ENCODE peak calls at places on chromosomes 4 and X, in nine cellular contexts. One of them, this sample, is unnamed.
A peak's percentile ranks its signal among the peaks of the same experiment; 100 is the strongest.

GRCh38 chr4:53967971-53968370 is 96.4 kb downstream of the CHIC2 start:
- DNase-seq in dorsolateral prefrontal cortex: no peak
- DNase-seq in AG10803: peak; percentile 30
- DNase-seq in Peyer's patch: no peak
- DNase-seq in type B pancreatic cell: no peak
- DNase-seq in bronchial epithelial cell: peak; percentile 55
- DNase-seq in A549: no peak
- DNase-seq in colonic mucosa: no peak
- DNase-seq in cardiac fibroblast: no peak
- DNase-seq in this sample: no peak

GRCh38 chrX:107654778-107655761 is 26.8 kb downstream of the PRPS1 start:
- DNase-seq in dorsolateral prefrontal cortex: no peak
- DNase-seq in AG10803: peak; percentile 90
- DNase-seq in Peyer's patch: peak; percentile 64
- DNase-seq in type B pancreatic cell: no peak
- DNase-seq in bronchial epithelial cell: peak; percentile 95
- DNase-seq in A549: no peak
- DNase-seq in colonic mucosa: peak; percentile 59
- DNase-seq in cardiac fibroblast: peak; percentile 72
- DNase-seq in this sample: peak; percentile 58

GRCh38 chrX:71650333-71650969 is 16.9 kb upstream of the LOC101059915 start:
- DNase-seq in dorsolateral prefrontal cortex: no peak
- DNase-seq in AG10803: no peak
- DNase-seq in Peyer's patch: no peak
- DNase-seq in type B pancreatic cell: no peak
- DNase-seq in bronchial epithelial cell: no peak
- DNase-seq in A549: no peak
- DNase-seq in colonic mucosa: peak; percentile 41
- DNase-seq in cardiac fibroblast: no peak
- DNase-seq in this sample: no peak

GRCh38 chrX:17674611-17675010 is 62.7 kb upstream of the SCML1 start:
- DNase-seq in dorsolateral prefrontal cortex: no peak
- DNase-seq in AG10803: no peak
- DNase-seq in Peyer's patch: no peak
- DNase-seq in type B pancreatic cell: no peak
- DNase-seq in bronchial epithelial cell: peak; percentile 8
- DNase-seq in A549: no peak
- DNase-seq in colonic mucosa: peak; percentile 26
- DNase-seq in cardiac fibroblast: peak; percentile 11
- DNase-seq in this sample: no peak

GRCh38 chr4:86977621-86978184 is 42.9 kb downstream of the AFF1 start:
- DNase-seq in dorsolateral prefrontal cortex: no peak
- DNase-seq in AG10803: peak; percentile 19
- DNase-seq in Peyer's patch: no peak
- DNase-seq in type B pancreatic cell: no peak
- DNase-seq in bronchial epithelial cell: peak; percentile 99
- DNase-seq in A549: peak; percentile 76
- DNase-seq in colonic mucosa: peak; percentile 68
- DNase-seq in cardiac fibroblast: peak; percentile 64
- DNase-seq in this sample: peak; percentile 43

GRCh38 chrX:133745361-133745760 is 240.0 kb downstream of the GPC3 start:
- DNase-seq in dorsolateral prefrontal cortex: no peak
- DNase-seq in AG10803: no peak
- DNase-seq in Peyer's patch: no peak
- DNase-seq in type B pancreatic cell: no peak
- DNase-seq in bronchial epithelial cell: no peak
- DNase-seq in A549: no peak
- DNase-seq in colonic mucosa: no peak
- DNase-seq in cardiac fibroblast: no peak
- DNase-seq in this sample: no peak

GRCh38 chr4:131459430-131460101 is 1689.5 kb upstream of the PCDH10 start:
- DNase-seq in dorsolateral prefrontal cortex: no peak
- DNase-seq in AG10803: no peak
- DNase-seq in Peyer's patch: no peak
- DNase-seq in type B pancreatic cell: no peak
- DNase-seq in bronchial epithelial cell: no peak
- DNase-seq in A549: no peak
- DNase-seq in colonic mucosa: no peak
- DNase-seq in cardiac fibroblast: no peak
- DNase-seq in this sample: no peak

GRCh38 chr4:26052663-26053534 is 138.9 kb downstream of the SMIM20 start:
- DNase-seq in dorsolateral prefrontal cortex: no peak
- DNase-seq in AG10803: no peak
- DNase-seq in Peyer's patch: no peak
- DNase-seq in type B pancreatic cell: no peak
- DNase-seq in bronchial epithelial cell: no peak
- DNase-seq in A549: no peak
- DNase-seq in colonic mucosa: no peak
- DNase-seq in cardiac fibroblast: no peak
- DNase-seq in this sample: no peak

GRCh38 chr4:40998680-40999358 is 215.5 kb downstream of the APBB2 start:
- DNase-seq in dorsolateral prefrontal cortex: no peak
- DNase-seq in AG10803: peak; percentile 49
- DNase-seq in Peyer's patch: no peak
- DNase-seq in type B pancreatic cell: no peak
- DNase-seq in bronchial epithelial cell: peak; percentile 94
- DNase-seq in A549: peak; percentile 57
- DNase-seq in colonic mucosa: no peak
- DNase-seq in cardiac fibroblast: peak; percentile 78
- DNase-seq in this sample: no peak

GRCh38 chr4:134499074-134499473 is 297.5 kb upstream of the PABPC4L start:
- DNase-seq in dorsolateral prefrontal cortex: no peak
- DNase-seq in AG10803: no peak
- DNase-seq in Peyer's patch: no peak
- DNase-seq in type B pancreatic cell: no peak
- DNase-seq in bronchial epithelial cell: no peak
- DNase-seq in A549: no peak
- DNase-seq in colonic mucosa: no peak
- DNase-seq in cardiac fibroblast: no peak
- DNase-seq in this sample: no peak

GRCh38 chr4:173074501-173074946 is 94.1 kb upstream of the GALNT7 start:
- DNase-seq in dorsolateral prefrontal cortex: no peak
- DNase-seq in AG10803: peak; percentile 58
- DNase-seq in Peyer's patch: no peak
- DNase-seq in type B pancreatic cell: no peak
- DNase-seq in bronchial epithelial cell: peak; percentile 96
- DNase-seq in A549: peak; percentile 18
- DNase-seq in colonic mucosa: no peak
- DNase-seq in cardiac fibroblast: peak; percentile 56
- DNase-seq in this sample: no peak

GRCh38 chr4:52713456-52713937 is 37.7 kb downstream of the ERVMER34-1 start:
- DNase-seq in dorsolateral prefrontal cortex: no peak
- DNase-seq in AG10803: no peak
- DNase-seq in Peyer's patch: no peak
- DNase-seq in type B pancreatic cell: no peak
- DNase-seq in bronchial epithelial cell: no peak
- DNase-seq in A549: no peak
- DNase-seq in colonic mucosa: no peak
- DNase-seq in cardiac fibroblast: peak; percentile 8
- DNase-seq in this sample: no peak

GRCh38 chr4:83255584-83255983 is 29.0 kb downstream of the COQ2 start:
- DNase-seq in dorsolateral prefrontal cortex: no peak
- DNase-seq in AG10803: peak; percentile 86
- DNase-seq in Peyer's patch: no peak
- DNase-seq in type B pancreatic cell: no peak
- DNase-seq in bronchial epithelial cell: peak; percentile 12
- DNase-seq in A549: peak; percentile 32
- DNase-seq in colonic mucosa: no peak
- DNase-seq in cardiac fibroblast: peak; percentile 88
- DNase-seq in this sample: no peak

GRCh38 chr4:25949166-25949748 is 35.2 kb downstream of the SMIM20 start:
- DNase-seq in dorsolateral prefrontal cortex: no peak
- DNase-seq in AG10803: no peak
- DNase-seq in Peyer's patch: no peak
- DNase-seq in type B pancreatic cell: no peak
- DNase-seq in bronchial epithelial cell: no peak
- DNase-seq in A549: no peak
- DNase-seq in colonic mucosa: peak; percentile 45
- DNase-seq in cardiac fibroblast: no peak
- DNase-seq in this sample: no peak

GRCh38 chr4:77893451-77893850 is 30.8 kb downstream of the MRPL1 start:
- DNase-seq in dorsolateral prefrontal cortex: no peak
- DNase-seq in AG10803: no peak
- DNase-seq in Peyer's patch: no peak
- DNase-seq in type B pancreatic cell: no peak
- DNase-seq in bronchial epithelial cell: no peak
- DNase-seq in A549: no peak
- DNase-seq in colonic mucosa: no peak
- DNase-seq in cardiac fibroblast: no peak
- DNase-seq in this sample: peak; percentile 15

GRCh38 chr4:89769856-89770255 is 67.1 kb downstream of the SNCA start:
- DNase-seq in dorsolateral prefrontal cortex: no peak
- DNase-seq in AG10803: no peak
- DNase-seq in Peyer's patch: no peak
- DNase-seq in type B pancreatic cell: no peak
- DNase-seq in bronchial epithelial cell: no peak
- DNase-seq in A549: no peak
- DNase-seq in colonic mucosa: no peak
- DNase-seq in cardiac fibroblast: no peak
- DNase-seq in this sample: no peak

GRCh38 chr4:3250956-3251690 is 2.2 kb downstream of the MSANTD1 start:
- DNase-seq in dorsolateral prefrontal cortex: peak; percentile 13
- DNase-seq in AG10803: no peak
- DNase-seq in Peyer's patch: peak; percentile 16
- DNase-seq in type B pancreatic cell: no peak
- DNase-seq in bronchial epithelial cell: no peak
- DNase-seq in A549: no peak
- DNase-seq in colonic mucosa: no peak
- DNase-seq in cardiac fibroblast: no peak
- DNase-seq in this sample: no peak

GRCh38 chr4:138736362-138736761 is 279.2 kb upstream of the NOCT start:
- DNase-seq in dorsolateral prefrontal cortex: no peak
- DNase-seq in AG10803: peak; percentile 12
- DNase-seq in Peyer's patch: no peak
- DNase-seq in type B pancreatic cell: no peak
- DNase-seq in bronchial epithelial cell: peak; percentile 73
- DNase-seq in A549: no peak
- DNase-seq in colonic mucosa: no peak
- DNase-seq in cardiac fibroblast: peak; percentile 22
- DNase-seq in this sample: no peak

DNA sequence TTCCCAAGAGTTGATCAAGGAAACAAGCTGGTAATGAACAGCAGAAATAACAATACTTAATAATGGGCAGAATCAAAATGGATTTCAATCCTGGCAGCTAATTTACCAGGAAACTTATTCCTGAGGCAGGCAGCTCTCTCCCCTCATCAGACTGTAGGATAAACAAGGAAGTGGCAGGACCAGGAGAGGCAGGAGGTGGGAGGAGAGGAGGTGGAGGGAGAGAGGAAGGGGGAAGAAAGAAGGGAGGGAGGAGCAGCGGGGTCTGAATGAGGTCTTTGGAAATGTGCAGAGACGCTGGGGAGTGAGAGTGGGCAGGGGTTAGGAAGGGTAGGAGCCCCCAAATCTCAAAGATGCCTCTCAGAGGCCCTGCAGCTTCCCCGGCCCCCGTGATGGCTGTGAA is 231.5 kb downstream of the BCOR start:
- DNase-seq in dorsolateral prefrontal cortex: no peak
- DNase-seq in AG10803: no peak
- DNase-seq in Peyer's patch: no peak
- DNase-seq in type B pancreatic cell: no peak
- DNase-seq in bronchial epithelial cell: no peak
- DNase-seq in A549: no peak
- DNase-seq in colonic mucosa: no peak
- DNase-seq in cardiac fibroblast: no peak
- DNase-seq in this sample: no peak
- TF ChIP-seq CTCF in dorsolateral prefrontal cortex: no peak
- TF ChIP-seq CTCF in AG10803: no peak
- TF ChIP-seq CTCF in Peyer's patch: no peak
- TF ChIP-seq CTCF in type B pancreatic cell: no peak
- TF ChIP-seq CTCF in bronchial epithelial cell: no peak
- TF ChIP-seq CTCF in A549: no peak
- TF ChIP-seq CTCF in colonic mucosa: no peak
- TF ChIP-seq CTCF in cardiac fibroblast: no peak
- TF ChIP-seq CTCF in this sample: no peak

DNA sequence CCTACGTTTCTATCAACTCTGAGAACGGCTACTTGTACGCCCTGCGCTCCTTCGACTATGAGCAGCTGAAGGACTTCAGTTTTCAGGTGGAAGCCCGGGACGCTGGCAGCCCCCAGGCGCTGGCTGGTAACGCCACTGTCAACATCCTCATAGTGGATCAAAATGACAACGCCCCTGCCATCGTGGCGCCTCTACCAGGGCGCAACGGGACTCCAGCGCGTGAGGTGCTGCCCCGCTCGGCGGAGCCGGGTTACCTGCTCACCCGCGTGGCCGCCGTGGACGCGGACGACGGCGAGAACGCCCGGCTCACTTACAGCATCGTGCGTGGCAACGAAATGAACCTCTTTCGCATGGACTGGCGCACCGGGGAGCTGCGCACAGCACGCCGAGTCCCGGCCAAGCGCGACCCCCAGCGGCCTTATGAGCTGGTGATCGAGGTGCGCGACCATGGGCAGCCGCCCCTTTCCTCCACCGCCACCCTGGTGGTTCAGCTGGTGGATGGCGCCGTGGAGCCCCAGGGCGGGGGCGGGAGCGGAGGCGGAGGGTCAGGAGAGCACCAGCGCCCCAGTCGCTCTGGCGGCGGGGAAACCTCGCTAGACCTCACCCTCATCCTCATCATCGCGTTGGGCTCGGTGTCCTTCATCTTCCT is 2.7 kb downstream of the PCDH10 start:
- DNase-seq in dorsolateral prefrontal cortex: peak; percentile 75
- DNase-seq in AG10803: no peak
- DNase-seq in Peyer's patch: no peak
- DNase-seq in type B pancreatic cell: peak; percentile 71
- DNase-seq in bronchial epithelial cell: no peak
- DNase-seq in A549: no peak
- DNase-seq in colonic mucosa: no peak
- DNase-seq in cardiac fibroblast: no peak
- DNase-seq in this sample: peak; percentile 24
- TF ChIP-seq CTCF in dorsolateral prefrontal cortex: peak; percentile 48
- TF ChIP-seq CTCF in AG10803: no peak
- TF ChIP-seq CTCF in Peyer's patch: no peak
- TF ChIP-seq CTCF in type B pancreatic cell: peak; percentile 72
- TF ChIP-seq CTCF in bronchial epithelial cell: no peak
- TF ChIP-seq CTCF in A549: no peak
- TF ChIP-seq CTCF in colonic mucosa: no peak
- TF ChIP-seq CTCF in cardiac fibroblast: no peak
- TF ChIP-seq CTCF in this sample: no peak

GRCh38 chr4:189117426-189117825 is 823.2 kb upstream of the FRG1 start:
- DNase-seq in dorsolateral prefrontal cortex: no peak
- DNase-seq in AG10803: no peak
- DNase-seq in Peyer's patch: no peak
- DNase-seq in type B pancreatic cell: no peak
- DNase-seq in bronchial epithelial cell: peak; percentile 12
- DNase-seq in A549: no peak
- DNase-seq in colonic mucosa: no peak
- DNase-seq in cardiac fibroblast: no peak
- DNase-seq in this sample: no peak
- TF ChIP-seq CTCF in dorsolateral prefrontal cortex: no peak
- TF ChIP-seq CTCF in AG10803: no peak
- TF ChIP-seq CTCF in Peyer's patch: no peak
- TF ChIP-seq CTCF in type B pancreatic cell: no peak
- TF ChIP-seq CTCF in bronchial epithelial cell: no peak
- TF ChIP-seq CTCF in A549: no peak
- TF ChIP-seq CTCF in colonic mucosa: no peak
- TF ChIP-seq CTCF in cardiac fibroblast: no peak
- TF ChIP-seq CTCF in this sample: no peak

GRCh38 chr4:72911316-72911715 is 158.2 kb downstream of the COX18 start:
- DNase-seq in dorsolateral prefrontal cortex: no peak
- DNase-seq in AG10803: no peak
- DNase-seq in Peyer's patch: no peak
- DNase-seq in type B pancreatic cell: no peak
- DNase-seq in bronchial epithelial cell: no peak
- DNase-seq in A549: no peak
- DNase-seq in colonic mucosa: no peak
- DNase-seq in cardiac fibroblast: no peak
- DNase-seq in this sample: no peak

GRCh38 chr4:72909461-72909860 is 160.1 kb downstream of the COX18 start:
- DNase-seq in dorsolateral prefrontal cortex: no peak
- DNase-seq in AG10803: peak; percentile 4
- DNase-seq in Peyer's patch: no peak
- DNase-seq in type B pancreatic cell: no peak
- DNase-seq in bronchial epithelial cell: no peak
- DNase-seq in A549: no peak
- DNase-seq in colonic mucosa: no peak
- DNase-seq in cardiac fibroblast: no peak
- DNase-seq in this sample: no peak
- TF ChIP-seq CTCF in dorsolateral prefrontal cortex: no peak
- TF ChIP-seq CTCF in AG10803: peak; percentile 50
- TF ChIP-seq CTCF in Peyer's patch: no peak
- TF ChIP-seq CTCF in type B pancreatic cell: peak; percentile 50
- TF ChIP-seq CTCF in bronchial epithelial cell: peak; percentile 30
- TF ChIP-seq CTCF in A549: no peak
- TF ChIP-seq CTCF in colonic mucosa: no peak
- TF ChIP-seq CTCF in cardiac fibroblast: peak; percentile 27
- TF ChIP-seq CTCF in this sample: no peak

This sample was measured in GM13976.